ENCODE peak calls at places on chromosomes 1 and 21, in four cellular contexts. One of them, this sample, is unnamed.
A peak's percentile ranks its signal among the peaks of the same experiment; 100 is the strongest.

GRCh38 chr1:241828576-241828975 is 19.4 kb upstream of the EXO1 start:
- DNase-seq in omental fat pad: no peak
- DNase-seq in CD4-positive, alpha-beta T cell: no peak
- DNase-seq in AG04450: no peak
- DNase-seq in this sample: no peak

GRCh38 chr1:6999826-7000225 is 214.6 kb downstream of the CAMTA1 start:
- DNase-seq in AG04450: no peak
- DNase-seq in omental fat pad: no peak
- DNase-seq in CD4-positive, alpha-beta T cell: no peak
- DNase-seq in this sample: no peak

GRCh38 chr1:119286587-119287181 is 81.9 kb upstream of the HAO2 start:
- DNase-seq in CD4-positive, alpha-beta T cell: no peak
- DNase-seq in omental fat pad: no peak
- DNase-seq in AG04450: no peak
- DNase-seq in this sample: peak; percentile 39

GRCh38 chr1:94068096-94068830 is 52.7 kb downstream of the ABCA4 start:
- DNase-seq in CD4-positive, alpha-beta T cell: no peak
- DNase-seq in omental fat pad: no peak
- DNase-seq in AG04450: no peak
- DNase-seq in this sample: no peak

GRCh38 chr1:74005533-74005932 is 192.4 kb downstream of the LRRIQ3 start:
- DNase-seq in CD4-positive, alpha-beta T cell: no peak
- DNase-seq in omental fat pad: no peak
- DNase-seq in AG04450: no peak
- DNase-seq in this sample: no peak

GRCh38 chr1:246554201-246554600 is 11.9 kb downstream of the TFB2M start:
- DNase-seq in AG04450: no peak
- DNase-seq in CD4-positive, alpha-beta T cell: no peak
- DNase-seq in omental fat pad: no peak
- DNase-seq in this sample: no peak

GRCh38 chr1:20100632-20101355 is 18.5 kb downstream of the PLA2G2D start:
- DNase-seq in AG04450: peak; percentile 11
- DNase-seq in CD4-positive, alpha-beta T cell: no peak
- DNase-seq in omental fat pad: no peak
- DNase-seq in this sample: peak; percentile 45

GRCh38 chr1:2545754-2546514 is 10.2 kb upstream of the TNFRSF14 start:
- DNase-seq in AG04450: no peak
- DNase-seq in omental fat pad: peak; percentile 62
- DNase-seq in CD4-positive, alpha-beta T cell: peak; percentile 88
- DNase-seq in this sample: peak; percentile 78

GRCh38 chr1:245266105-245266504 is 111.3 kb downstream of the KIF26B start:
- DNase-seq in omental fat pad: no peak
- DNase-seq in AG04450: no peak
- DNase-seq in CD4-positive, alpha-beta T cell: no peak
- DNase-seq in this sample: no peak

GRCh38 chr1:167206166-167206835 is 14.4 kb upstream of the POU2F1 start:
- DNase-seq in AG04450: no peak
- DNase-seq in omental fat pad: no peak
- DNase-seq in CD4-positive, alpha-beta T cell: no peak
- DNase-seq in this sample: no peak

GRCh38 chr1:222347627-222348026 is 200.3 kb downstream of the HHIPL2 start:
- DNase-seq in CD4-positive, alpha-beta T cell: no peak
- DNase-seq in omental fat pad: no peak
- DNase-seq in AG04450: no peak
- DNase-seq in this sample: no peak

GRCh38 chr1:228667224-228667623 is 68.1 kb upstream of the RHOU start:
- DNase-seq in AG04450: no peak
- DNase-seq in omental fat pad: no peak
- DNase-seq in CD4-positive, alpha-beta T cell: no peak
- DNase-seq in this sample: no peak

GRCh38 chr1:41175546-41175945 is 66.6 kb downstream of the SCMH1 start:
- DNase-seq in CD4-positive, alpha-beta T cell: no peak
- DNase-seq in omental fat pad: no peak
- DNase-seq in AG04450: no peak
- DNase-seq in this sample: no peak

GRCh38 chr1:219938706-219939105 is 10.3 kb upstream of the SLC30A10 start:
- DNase-seq in CD4-positive, alpha-beta T cell: no peak
- DNase-seq in omental fat pad: no peak
- DNase-seq in AG04450: no peak
- DNase-seq in this sample: no peak

GRCh38 chr1:109739738-109740614 is 862 bp downstream of the GSTM3 start:
- DNase-seq in CD4-positive, alpha-beta T cell: peak; percentile 86
- DNase-seq in omental fat pad: peak; percentile 82
- DNase-seq in AG04450: peak; percentile 13
- DNase-seq in this sample: peak; percentile 91

GRCh38 chr1:199042193-199042592 is 403.4 kb downstream of the PTPRC start:
- DNase-seq in omental fat pad: no peak
- DNase-seq in AG04450: no peak
- DNase-seq in CD4-positive, alpha-beta T cell: no peak
- DNase-seq in this sample: no peak

GRCh38 chr1:79373481-79374132 is 367.1 kb upstream of the ADGRL4 start:
- DNase-seq in CD4-positive, alpha-beta T cell: no peak
- DNase-seq in AG04450: no peak
- DNase-seq in omental fat pad: no peak
- DNase-seq in this sample: no peak

GRCh38 chr1:164723296-164723731 is 164.3 kb downstream of the PBX1 start:
- DNase-seq in CD4-positive, alpha-beta T cell: no peak
- DNase-seq in omental fat pad: no peak
- DNase-seq in AG04450: no peak
- DNase-seq in this sample: no peak

GRCh38 chr1:163528710-163529348 is 207.1 kb downstream of the NUF2 start:
- DNase-seq in CD4-positive, alpha-beta T cell: no peak
- DNase-seq in omental fat pad: no peak
- DNase-seq in AG04450: no peak
- DNase-seq in this sample: no peak

GRCh38 chr1:74767490-74767889 is 34.5 kb downstream of the TYW3 start:
- DNase-seq in CD4-positive, alpha-beta T cell: no peak
- DNase-seq in omental fat pad: no peak
- DNase-seq in AG04450: no peak
- DNase-seq in this sample: no peak

GRCh38 chr21:43873673-43874072 is 8.7 kb downstream of the AGPAT3 start:
- DNase-seq in AG04450: no peak
- DNase-seq in CD4-positive, alpha-beta T cell: no peak
- DNase-seq in omental fat pad: no peak
- DNase-seq in this sample: no peak

GRCh38 chr21:25496825-25497482 is 110.3 kb downstream of the MRPL39 start:
- DNase-seq in CD4-positive, alpha-beta T cell: no peak
- DNase-seq in omental fat pad: no peak
- DNase-seq in AG04450: peak; percentile 27
- DNase-seq in this sample: no peak

GRCh38 chr1:1359668-1360468 is 1.5 kb upstream of the MXRA8 start:
- DNase-seq in AG04450: no peak
- DNase-seq in CD4-positive, alpha-beta T cell: no peak
- DNase-seq in omental fat pad: no peak
- DNase-seq in this sample: no peak

GRCh38 chr21:32256873-32257620 is 21.8 kb downstream of the MIS18A start:
- DNase-seq in omental fat pad: no peak
- DNase-seq in CD4-positive, alpha-beta T cell: no peak
- DNase-seq in AG04450: peak; percentile 78
- DNase-seq in this sample: no peak

GRCh38 chr1:59947047-59947938 is 20.7 kb upstream of the CYP2J2 start:
- DNase-seq in omental fat pad: no peak
- DNase-seq in AG04450: peak; percentile 29
- DNase-seq in CD4-positive, alpha-beta T cell: peak; percentile 28
- DNase-seq in this sample: peak; percentile 30

GRCh38 chr1:98197356-98197755 is 276.5 kb upstream of the DPYD start:
- DNase-seq in AG04450: no peak
- DNase-seq in CD4-positive, alpha-beta T cell: no peak
- DNase-seq in omental fat pad: no peak
- DNase-seq in this sample: no peak

GRCh38 chr1:201531551-201532425 is 7.1 kb upstream of the NAV1 start:
- DNase-seq in AG04450: no peak
- DNase-seq in omental fat pad: no peak
- DNase-seq in CD4-positive, alpha-beta T cell: no peak
- DNase-seq in this sample: no peak

GRCh38 chr1:169526998-169527397 is 41.3 kb upstream of the SLC19A2 start:
- DNase-seq in AG04450: no peak
- DNase-seq in omental fat pad: no peak
- DNase-seq in CD4-positive, alpha-beta T cell: no peak
- DNase-seq in this sample: no peak

GRCh38 chr1:180098242-180098995 is 56.2 kb upstream of the QSOX1 start:
- DNase-seq in AG04450: peak; percentile 92
- DNase-seq in CD4-positive, alpha-beta T cell: no peak
- DNase-seq in omental fat pad: no peak
- DNase-seq in this sample: no peak

GRCh38 chr1:235152235-235152634 is 8.8 kb downstream of the RBM34 start:
- DNase-seq in AG04450: no peak
- DNase-seq in CD4-positive, alpha-beta T cell: no peak
- DNase-seq in omental fat pad: no peak
- DNase-seq in this sample: no peak

GRCh38 chr1:235157150-235157549 is 3.9 kb downstream of the RBM34 start:
- DNase-seq in CD4-positive, alpha-beta T cell: no peak
- DNase-seq in AG04450: no peak
- DNase-seq in omental fat pad: no peak
- DNase-seq in this sample: no peak

GRCh38 chr1:235158680-235159079 is 2.4 kb downstream of the RBM34 start:
- DNase-seq in omental fat pad: no peak
- DNase-seq in CD4-positive, alpha-beta T cell: no peak
- DNase-seq in AG04450: no peak
- DNase-seq in this sample: no peak

GRCh38 chr1:235156745-235157144 is 4.3 kb downstream of the RBM34 start:
- DNase-seq in omental fat pad: no peak
- DNase-seq in CD4-positive, alpha-beta T cell: no peak
- DNase-seq in AG04450: no peak
- DNase-seq in this sample: no peak

GRCh38 chr1:235156265-235156664 is 4.8 kb downstream of the RBM34 start:
- DNase-seq in CD4-positive, alpha-beta T cell: no peak
- DNase-seq in AG04450: no peak
- DNase-seq in omental fat pad: no peak
- DNase-seq in this sample: no peak
- TF ChIP-seq CTCF in CD4-positive, alpha-beta T cell: no peak
- TF ChIP-seq CTCF in AG04450: no peak
- TF ChIP-seq CTCF in omental fat pad: no peak
- TF ChIP-seq CTCF in this sample: no peak

GRCh38 chr1:204494281-204495077 is at the start of gene PIK3C2B:
- DNase-seq in CD4-positive, alpha-beta T cell: peak; percentile 50
- DNase-seq in omental fat pad: no peak
- DNase-seq in AG04450: peak; percentile 33
- DNase-seq in this sample: peak; percentile 80
- TF ChIP-seq CTCF in CD4-positive, alpha-beta T cell: peak; percentile 30
- TF ChIP-seq CTCF in omental fat pad: no peak
- TF ChIP-seq CTCF in AG04450: peak; percentile 34
- TF ChIP-seq CTCF in this sample: peak; percentile 67

GRCh38 chr1:17598251-17598650 is 58.8 kb downstream of the ARHGEF10L start:
- DNase-seq in omental fat pad: no peak
- DNase-seq in AG04450: no peak
- DNase-seq in CD4-positive, alpha-beta T cell: no peak
- DNase-seq in this sample: no peak

GRCh38 chr1:17600313-17600712 is 60.8 kb downstream of the ARHGEF10L start:
- DNase-seq in AG04450: no peak
- DNase-seq in omental fat pad: no peak
- DNase-seq in CD4-positive, alpha-beta T cell: no peak
- DNase-seq in this sample: no peak

GRCh38 chr1:17603091-17603841 is 63.8 kb downstream of the ARHGEF10L start:
- DNase-seq in omental fat pad: no peak
- DNase-seq in CD4-positive, alpha-beta T cell: no peak
- DNase-seq in AG04450: no peak
- DNase-seq in this sample: no peak

GRCh38 chr1:17599301-17600300 is 60.1 kb downstream of the ARHGEF10L start:
- DNase-seq in AG04450: no peak
- DNase-seq in omental fat pad: no peak
- DNase-seq in CD4-positive, alpha-beta T cell: no peak
- DNase-seq in this sample: no peak

DNA sequence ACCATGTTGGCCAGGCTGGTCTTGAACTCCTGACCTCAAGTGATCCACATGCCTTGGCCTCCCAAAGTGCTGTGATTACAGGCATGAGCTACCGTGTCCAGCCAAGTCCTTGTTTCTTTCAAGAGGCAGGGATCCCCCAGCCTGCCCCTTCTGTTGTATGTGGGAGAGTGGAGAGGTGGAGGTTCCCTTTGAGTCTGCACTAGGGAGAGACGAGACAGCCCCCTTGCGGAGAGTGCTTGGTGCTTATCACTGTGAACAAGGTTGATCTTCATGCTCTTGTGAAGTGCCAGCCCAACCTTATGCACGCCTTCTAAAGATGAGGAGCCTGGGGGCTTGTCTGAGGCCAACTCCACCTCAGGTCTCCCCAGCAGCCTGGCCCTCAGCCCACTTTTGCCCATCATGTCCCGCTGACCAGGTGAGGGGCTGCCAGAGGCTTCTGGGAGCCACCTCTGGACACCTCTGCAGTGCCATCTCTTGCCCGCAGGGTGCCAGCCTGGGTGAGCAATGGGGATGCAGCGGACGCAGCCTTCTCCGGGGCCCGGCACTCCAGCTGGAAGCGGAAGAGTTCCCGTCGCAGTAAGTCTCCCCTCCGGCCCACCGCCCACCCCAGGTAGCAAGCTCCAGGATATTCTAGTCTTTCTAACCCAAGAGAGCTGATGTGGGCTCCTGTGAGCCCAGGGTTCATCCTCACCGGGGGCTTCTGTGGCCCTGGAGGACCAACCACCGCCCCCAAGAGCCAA is 62.3 kb downstream of the ARHGEF10L start:
- DNase-seq in CD4-positive, alpha-beta T cell: no peak
- DNase-seq in AG04450: no peak
- DNase-seq in omental fat pad: no peak
- DNase-seq in this sample: no peak
- TF ChIP-seq CTCF in CD4-positive, alpha-beta T cell: no peak
- TF ChIP-seq CTCF in AG04450: no peak
- TF ChIP-seq CTCF in omental fat pad: no peak
- TF ChIP-seq CTCF in this sample: no peak

DNA sequence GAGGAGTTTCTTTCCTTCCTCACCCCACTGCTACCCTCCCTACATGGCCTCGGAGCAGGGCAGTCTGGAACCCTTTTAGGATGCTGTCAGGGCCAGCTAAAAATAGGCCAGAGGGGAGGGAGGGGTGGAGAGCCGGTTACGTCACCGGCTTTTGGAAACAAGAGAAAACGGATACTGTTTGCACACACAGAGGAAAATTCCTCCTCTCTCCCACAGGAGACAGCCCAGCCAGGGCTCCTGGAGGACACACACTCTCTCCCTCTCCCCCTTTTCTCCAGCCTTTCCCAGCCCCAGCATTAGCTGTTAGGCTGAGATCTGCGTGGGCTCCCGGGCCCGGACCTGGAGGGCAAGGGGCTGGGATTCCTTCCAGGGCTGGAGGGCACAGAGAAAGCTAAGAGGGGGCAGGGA is 20.0 kb upstream of the ALDH4A1 start:
- DNase-seq in CD4-positive, alpha-beta T cell: no peak
- DNase-seq in omental fat pad: no peak
- DNase-seq in AG04450: peak; percentile 61
- DNase-seq in this sample: no peak
- TF ChIP-seq CTCF in CD4-positive, alpha-beta T cell: no peak
- TF ChIP-seq CTCF in omental fat pad: no peak
- TF ChIP-seq CTCF in AG04450: peak; percentile 37
- TF ChIP-seq CTCF in this sample: no peak

DNA sequence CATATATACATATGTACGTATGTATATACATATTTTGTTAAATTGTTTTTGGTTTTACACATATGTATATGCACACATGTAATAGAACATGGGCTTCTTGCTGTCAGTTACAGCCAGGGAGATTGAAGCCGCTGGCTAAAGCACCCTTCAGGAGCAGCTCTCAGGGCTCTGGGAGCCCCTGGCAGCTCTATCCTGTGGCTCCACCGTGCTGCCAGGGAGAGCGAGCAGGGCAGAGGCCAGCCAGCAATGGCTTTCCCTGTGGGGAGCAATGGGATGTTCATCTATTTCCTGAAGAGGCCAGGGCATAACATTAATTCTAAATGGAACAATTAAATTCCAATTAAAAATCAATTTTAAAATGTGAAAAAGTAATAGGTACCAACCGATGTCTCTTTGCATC is 102.9 kb downstream of the PSMG1 start:
- DNase-seq in AG04450: no peak
- DNase-seq in omental fat pad: no peak
- DNase-seq in CD4-positive, alpha-beta T cell: no peak
- DNase-seq in this sample: no peak
- TF ChIP-seq CTCF in AG04450: no peak
- TF ChIP-seq CTCF in omental fat pad: no peak
- TF ChIP-seq CTCF in CD4-positive, alpha-beta T cell: no peak
- TF ChIP-seq CTCF in this sample: no peak